ENCODE peak calls at places on chromosome 20, in nine cellular contexts. One of them, this sample, is unnamed.

GRCh38 chr20:44022464-44022863 is 107.8 kb downstream of the TOX2 start:
- DNase-seq in A673: no peak
- DNase-seq in GM20000: no peak
- DNase-seq in RWPE1: no peak
- DNase-seq in GM23338: no peak
- DNase-seq in AG04450: no peak
- DNase-seq in HFFc6: no peak
- DNase-seq in fibroblast of the aortic adventitia: no peak
- DNase-seq in glutamatergic neuron: no peak
- DNase-seq in this sample: no peak

GRCh38 chr20:19885981-19886665 is 128.1 kb downstream of the RIN2 start:
- DNase-seq in A673: peak; percentile 16
- DNase-seq in GM20000: no peak
- DNase-seq in RWPE1: peak; percentile 70
- DNase-seq in GM23338: peak; percentile 7
- DNase-seq in AG04450: no peak
- DNase-seq in HFFc6: peak; percentile 51
- DNase-seq in fibroblast of the aortic adventitia: peak; percentile 50
- DNase-seq in glutamatergic neuron: no peak
- DNase-seq in this sample: no peak

GRCh38 chr20:3115190-3116107 is 30.9 kb upstream of the AVP start:
- DNase-seq in A673: peak; percentile 76
- DNase-seq in GM20000: peak; percentile 82
- DNase-seq in RWPE1: peak; percentile 88
- DNase-seq in GM23338: peak; percentile 83
- DNase-seq in AG04450: peak; percentile 23
- DNase-seq in HFFc6: peak; percentile 35
- DNase-seq in fibroblast of the aortic adventitia: peak; percentile 65
- DNase-seq in glutamatergic neuron: peak; percentile 52
- DNase-seq in this sample: peak; percentile 18

GRCh38 chr20:46757754-46758678 is 48.6 kb downstream of the SLC2A10 start:
- DNase-seq in A673: peak; percentile 60
- DNase-seq in GM20000: peak; percentile 73
- DNase-seq in RWPE1: peak; percentile 87
- DNase-seq in GM23338: peak; percentile 81
- DNase-seq in AG04450: no peak
- DNase-seq in HFFc6: peak; percentile 31
- DNase-seq in fibroblast of the aortic adventitia: peak; percentile 67
- DNase-seq in glutamatergic neuron: peak; percentile 74
- DNase-seq in this sample: no peak

GRCh38 chr20:43379239-43379917 is 78.3 kb upstream of the SRSF6 start:
- DNase-seq in A673: no peak
- DNase-seq in GM20000: no peak
- DNase-seq in RWPE1: peak; percentile 38
- DNase-seq in GM23338: no peak
- DNase-seq in AG04450: peak; percentile 84
- DNase-seq in HFFc6: peak; percentile 94
- DNase-seq in fibroblast of the aortic adventitia: peak; percentile 95
- DNase-seq in glutamatergic neuron: no peak
- DNase-seq in this sample: peak; percentile 62

GRCh38 chr20:44646023-44646640 is 5.4 kb downstream of the ADA start:
- DNase-seq in A673: peak; percentile 62
- DNase-seq in GM20000: peak; percentile 40
- DNase-seq in RWPE1: no peak
- DNase-seq in GM23338: peak; percentile 36
- DNase-seq in AG04450: peak; percentile 16
- DNase-seq in HFFc6: no peak
- DNase-seq in fibroblast of the aortic adventitia: no peak
- DNase-seq in glutamatergic neuron: no peak
- DNase-seq in this sample: no peak

GRCh38 chr20:45976132-45976531 is 4.1 kb upstream of the ZNF335 start:
- DNase-seq in A673: no peak
- DNase-seq in GM20000: no peak
- DNase-seq in RWPE1: no peak
- DNase-seq in GM23338: no peak
- DNase-seq in AG04450: no peak
- DNase-seq in HFFc6: no peak
- DNase-seq in fibroblast of the aortic adventitia: no peak
- DNase-seq in glutamatergic neuron: no peak
- DNase-seq in this sample: no peak

GRCh38 chr20:51529758-51530157 is 12.8 kb downstream of the NFATC2 start:
- DNase-seq in A673: no peak
- DNase-seq in GM20000: no peak
- DNase-seq in RWPE1: no peak
- DNase-seq in GM23338: no peak
- DNase-seq in AG04450: no peak
- DNase-seq in HFFc6: no peak
- DNase-seq in fibroblast of the aortic adventitia: no peak
- DNase-seq in glutamatergic neuron: no peak
- DNase-seq in this sample: no peak

GRCh38 chr20:59608396-59608795 is 4.1 kb downstream of the PHACTR3 start:
- DNase-seq in A673: no peak
- DNase-seq in GM20000: no peak
- DNase-seq in RWPE1: no peak
- DNase-seq in GM23338: no peak
- DNase-seq in AG04450: no peak
- DNase-seq in HFFc6: no peak
- DNase-seq in fibroblast of the aortic adventitia: no peak
- DNase-seq in glutamatergic neuron: no peak
- DNase-seq in this sample: no peak

GRCh38 chr20:18284805-18285533 is 3.4 kb upstream of the ZNF133 start:
- DNase-seq in A673: no peak
- DNase-seq in GM20000: no peak
- DNase-seq in RWPE1: no peak
- DNase-seq in GM23338: peak; percentile 38
- DNase-seq in AG04450: no peak
- DNase-seq in HFFc6: no peak
- DNase-seq in fibroblast of the aortic adventitia: peak; percentile 20
- DNase-seq in glutamatergic neuron: no peak
- DNase-seq in this sample: no peak

GRCh38 chr20:23103284-23104018 is 17.3 kb upstream of the CD93 start:
- DNase-seq in A673: no peak
- DNase-seq in GM20000: no peak
- DNase-seq in RWPE1: no peak
- DNase-seq in GM23338: no peak
- DNase-seq in AG04450: no peak
- DNase-seq in HFFc6: no peak
- DNase-seq in fibroblast of the aortic adventitia: peak; percentile 46
- DNase-seq in glutamatergic neuron: no peak
- DNase-seq in this sample: no peak

GRCh38 chr20:46199198-46199597 is 81.1 kb downstream of the CD40 start:
- DNase-seq in A673: peak; percentile 21
- DNase-seq in GM20000: no peak
- DNase-seq in RWPE1: peak; percentile 45
- DNase-seq in GM23338: peak; percentile 95
- DNase-seq in AG04450: no peak
- DNase-seq in HFFc6: no peak
- DNase-seq in fibroblast of the aortic adventitia: no peak
- DNase-seq in glutamatergic neuron: peak; percentile 54
- DNase-seq in this sample: no peak

GRCh38 chr20:51230727-51231126 is 207.8 kb upstream of the KCNG1 start:
- DNase-seq in A673: no peak
- DNase-seq in GM20000: no peak
- DNase-seq in RWPE1: no peak
- DNase-seq in GM23338: no peak
- DNase-seq in AG04450: no peak
- DNase-seq in HFFc6: no peak
- DNase-seq in fibroblast of the aortic adventitia: no peak
- DNase-seq in glutamatergic neuron: no peak
- DNase-seq in this sample: no peak

GRCh38 chr20:64268180-64268579 is 12.6 kb downstream of the PCMTD2 start:
- DNase-seq in A673: peak; percentile 92
- DNase-seq in GM20000: no peak
- DNase-seq in RWPE1: no peak
- DNase-seq in GM23338: peak; percentile 40
- DNase-seq in AG04450: no peak
- DNase-seq in HFFc6: no peak
- DNase-seq in fibroblast of the aortic adventitia: no peak
- DNase-seq in glutamatergic neuron: no peak
- DNase-seq in this sample: no peak

GRCh38 chr20:1876975-1877603 is 18.1 kb upstream of the SIRPA start:
- DNase-seq in A673: peak; percentile 77
- DNase-seq in GM20000: peak; percentile 80
- DNase-seq in RWPE1: peak; percentile 78
- DNase-seq in GM23338: peak; percentile 37
- DNase-seq in AG04450: no peak
- DNase-seq in HFFc6: no peak
- DNase-seq in fibroblast of the aortic adventitia: no peak
- DNase-seq in glutamatergic neuron: no peak
- DNase-seq in this sample: no peak

GRCh38 chr20:36308986-36309385 is 2.8 kb downstream of the DLGAP4 start:
- DNase-seq in A673: no peak
- DNase-seq in GM20000: no peak
- DNase-seq in RWPE1: no peak
- DNase-seq in GM23338: peak; percentile 32
- DNase-seq in AG04450: no peak
- DNase-seq in HFFc6: no peak
- DNase-seq in fibroblast of the aortic adventitia: no peak
- DNase-seq in glutamatergic neuron: no peak
- DNase-seq in this sample: no peak

GRCh38 chr20:55251170-55251569 is 754.1 kb downstream of the CBLN4 start:
- DNase-seq in A673: no peak
- DNase-seq in GM20000: no peak
- DNase-seq in RWPE1: no peak
- DNase-seq in GM23338: no peak
- DNase-seq in AG04450: no peak
- DNase-seq in HFFc6: no peak
- DNase-seq in fibroblast of the aortic adventitia: no peak
- DNase-seq in glutamatergic neuron: no peak
- DNase-seq in this sample: no peak

GRCh38 chr20:36248836-36249235 is 12.6 kb downstream of the AAR2 start:
- DNase-seq in A673: peak; percentile 5
- DNase-seq in GM20000: no peak
- DNase-seq in RWPE1: no peak
- DNase-seq in GM23338: no peak
- DNase-seq in AG04450: no peak
- DNase-seq in HFFc6: no peak
- DNase-seq in fibroblast of the aortic adventitia: no peak
- DNase-seq in glutamatergic neuron: no peak
- DNase-seq in this sample: no peak

GRCh38 chr20:1083431-1084080 is 34.8 kb upstream of the PSMF1 start:
- DNase-seq in A673: peak; percentile 22
- DNase-seq in GM20000: peak; percentile 5
- DNase-seq in RWPE1: no peak
- DNase-seq in GM23338: peak; percentile 7
- DNase-seq in AG04450: no peak
- DNase-seq in HFFc6: no peak
- DNase-seq in fibroblast of the aortic adventitia: no peak
- DNase-seq in glutamatergic neuron: no peak
- DNase-seq in this sample: no peak

GRCh38 chr20:37816726-37817125 is 86.2 kb upstream of the VSTM2L start:
- DNase-seq in A673: no peak
- DNase-seq in GM20000: no peak
- DNase-seq in RWPE1: no peak
- DNase-seq in GM23338: no peak
- DNase-seq in AG04450: no peak
- DNase-seq in HFFc6: peak; percentile 1
- DNase-seq in fibroblast of the aortic adventitia: no peak
- DNase-seq in glutamatergic neuron: no peak
- DNase-seq in this sample: no peak
- TF ChIP-seq CTCF in A673: no peak
- TF ChIP-seq CTCF in GM20000: no peak
- TF ChIP-seq CTCF in RWPE1: no peak
- TF ChIP-seq CTCF in GM23338: no peak
- TF ChIP-seq CTCF in AG04450: no peak
- TF ChIP-seq CTCF in HFFc6: no peak
- TF ChIP-seq CTCF in fibroblast of the aortic adventitia: no peak
- TF ChIP-seq CTCF in glutamatergic neuron: no peak
- TF ChIP-seq CTCF in this sample: no peak

GRCh38 chr20:48308882-48309281 is 518.9 kb downstream of the PREX1 start:
- DNase-seq in A673: no peak
- DNase-seq in GM20000: no peak
- DNase-seq in RWPE1: no peak
- DNase-seq in GM23338: peak; percentile 36
- DNase-seq in AG04450: no peak
- DNase-seq in HFFc6: no peak
- DNase-seq in fibroblast of the aortic adventitia: no peak
- DNase-seq in glutamatergic neuron: no peak
- DNase-seq in this sample: no peak
- TF ChIP-seq CTCF in A673: no peak
- TF ChIP-seq CTCF in GM20000: no peak
- TF ChIP-seq CTCF in RWPE1: no peak
- TF ChIP-seq CTCF in GM23338: no peak
- TF ChIP-seq CTCF in AG04450: no peak
- TF ChIP-seq CTCF in HFFc6: no peak
- TF ChIP-seq CTCF in fibroblast of the aortic adventitia: no peak
- TF ChIP-seq CTCF in glutamatergic neuron: no peak
- TF ChIP-seq CTCF in this sample: no peak

GRCh38 chr20:39190666-39191570 is 228.8 kb downstream of the DHX35 start:
- DNase-seq in A673: no peak
- DNase-seq in GM20000: no peak
- DNase-seq in RWPE1: peak; percentile 95
- DNase-seq in GM23338: peak; percentile 5
- DNase-seq in AG04450: no peak
- DNase-seq in HFFc6: peak; percentile 25
- DNase-seq in fibroblast of the aortic adventitia: peak; percentile 4
- DNase-seq in glutamatergic neuron: no peak
- DNase-seq in this sample: no peak

DNA sequence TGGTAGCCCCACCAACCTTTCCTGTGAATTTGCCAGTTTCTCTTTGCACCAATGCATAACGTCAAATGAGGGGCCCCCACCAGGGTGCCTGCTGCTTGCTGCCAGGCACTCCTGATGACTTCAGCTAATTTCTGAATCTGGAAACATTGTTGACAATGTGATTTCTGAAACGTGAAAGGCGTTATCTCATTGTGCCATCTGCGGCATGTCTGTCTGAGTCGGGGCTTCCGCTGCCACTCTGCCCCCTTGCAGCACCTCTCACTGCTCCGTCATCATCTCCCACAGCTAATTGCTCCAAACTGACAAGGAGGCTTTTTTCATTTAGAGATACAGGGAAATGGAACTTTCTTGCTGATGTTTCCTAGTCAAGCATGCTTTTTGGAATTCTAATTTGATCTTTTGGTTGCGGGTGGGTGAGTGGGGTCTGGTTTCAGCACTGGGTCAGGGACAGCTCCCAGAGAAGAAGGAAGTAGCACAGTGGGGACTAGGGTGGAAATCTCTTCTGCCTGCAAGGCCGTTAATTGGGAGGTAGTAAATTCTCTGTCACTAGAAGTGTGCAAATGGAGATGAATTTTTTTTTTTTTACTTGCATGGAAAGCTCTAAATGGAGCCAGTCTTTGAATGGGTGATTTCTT is 233.5 kb downstream of the DHX35 start:
- DNase-seq in A673: peak; percentile 25
- DNase-seq in GM20000: no peak
- DNase-seq in RWPE1: no peak
- DNase-seq in GM23338: peak; percentile 34
- DNase-seq in AG04450: no peak
- DNase-seq in HFFc6: no peak
- DNase-seq in fibroblast of the aortic adventitia: no peak
- DNase-seq in glutamatergic neuron: no peak
- DNase-seq in this sample: no peak
- TF ChIP-seq CTCF in A673: no peak
- TF ChIP-seq CTCF in GM20000: no peak
- TF ChIP-seq CTCF in RWPE1: no peak
- TF ChIP-seq CTCF in GM23338: no peak
- TF ChIP-seq CTCF in AG04450: no peak
- TF ChIP-seq CTCF in HFFc6: no peak
- TF ChIP-seq CTCF in fibroblast of the aortic adventitia: no peak
- TF ChIP-seq CTCF in glutamatergic neuron: no peak
- TF ChIP-seq CTCF in this sample: no peak

GRCh38 chr20:49846206-49846807 is 33.7 kb downstream of the SLC9A8 start:
- DNase-seq in A673: peak; percentile 76
- DNase-seq in GM20000: peak; percentile 61
- DNase-seq in RWPE1: peak; percentile 41
- DNase-seq in GM23338: peak; percentile 92
- DNase-seq in AG04450: no peak
- DNase-seq in HFFc6: peak; percentile 55
- DNase-seq in fibroblast of the aortic adventitia: peak; percentile 74
- DNase-seq in glutamatergic neuron: no peak
- DNase-seq in this sample: no peak
- TF ChIP-seq CTCF in A673: peak; percentile 73
- TF ChIP-seq CTCF in GM20000: no peak
- TF ChIP-seq CTCF in RWPE1: peak; percentile 62
- TF ChIP-seq CTCF in GM23338: peak; percentile 75
- TF ChIP-seq CTCF in AG04450: peak; percentile 65
- TF ChIP-seq CTCF in HFFc6: peak; percentile 85
- TF ChIP-seq CTCF in fibroblast of the aortic adventitia: peak; percentile 59
- TF ChIP-seq CTCF in glutamatergic neuron: peak; percentile 71
- TF ChIP-seq CTCF in this sample: peak; percentile 51